ENCODE peak calls at places on chromosomes 12 and 14, in four cellular contexts. One of them, this sample, is unnamed.
A peak's percentile ranks its signal among the peaks of the same experiment; 100 is the strongest.

GRCh38 chr14:29175706-29176105 is 409.1 kb downstream of the FOXG1 start:
- DNase-seq in A172: no peak
- DNase-seq in Calu3: no peak
- DNase-seq in stimulated activated CD8-positive, alpha-beta memory T cell treated with anti-CD3 and anti-CD28 coated beads, Interleukin-2, amount 100 ng/mL, for 1 hour: no peak
- DNase-seq in this sample: no peak

GRCh38 chr12:92829683-92830282 is 99.3 kb downstream of the EEA1 start:
- DNase-seq in Calu3: no peak
- DNase-seq in A172: no peak
- DNase-seq in stimulated activated CD8-positive, alpha-beta memory T cell treated with anti-CD3 and anti-CD28 coated beads, Interleukin-2, amount 100 ng/mL, for 1 hour: no peak
- DNase-seq in this sample: no peak

GRCh38 chr12:79555006-79555925 is 135.5 kb downstream of the PAWR start:
- DNase-seq in Calu3: peak; percentile 44
- DNase-seq in A172: peak; percentile 13
- DNase-seq in stimulated activated CD8-positive, alpha-beta memory T cell treated with anti-CD3 and anti-CD28 coated beads, Interleukin-2, amount 100 ng/mL, for 1 hour: no peak
- DNase-seq in this sample: no peak

GRCh38 chr14:82342596-82342995 is 808.9 kb upstream of the SEL1L start:
- DNase-seq in A172: no peak
- DNase-seq in Calu3: no peak
- DNase-seq in stimulated activated CD8-positive, alpha-beta memory T cell treated with anti-CD3 and anti-CD28 coated beads, Interleukin-2, amount 100 ng/mL, for 1 hour: no peak
- DNase-seq in this sample: no peak

GRCh38 chr12:116607039-116607438 is 47.9 kb downstream of the MAP1LC3B2 start:
- DNase-seq in stimulated activated CD8-positive, alpha-beta memory T cell treated with anti-CD3 and anti-CD28 coated beads, Interleukin-2, amount 100 ng/mL, for 1 hour: no peak
- DNase-seq in Calu3: no peak
- DNase-seq in A172: no peak
- DNase-seq in this sample: no peak

GRCh38 chr14:103820382-103820781 is 27.0 kb downstream of the PPP1R13B start:
- DNase-seq in Calu3: no peak
- DNase-seq in A172: no peak
- DNase-seq in stimulated activated CD8-positive, alpha-beta memory T cell treated with anti-CD3 and anti-CD28 coated beads, Interleukin-2, amount 100 ng/mL, for 1 hour: no peak
- DNase-seq in this sample: no peak

GRCh38 chr14:94367347-94367746 is 21.1 kb downstream of the SERPINA1 start:
- DNase-seq in stimulated activated CD8-positive, alpha-beta memory T cell treated with anti-CD3 and anti-CD28 coated beads, Interleukin-2, amount 100 ng/mL, for 1 hour: no peak
- DNase-seq in A172: no peak
- DNase-seq in Calu3: no peak
- DNase-seq in this sample: no peak

GRCh38 chr14:71142375-71143038 is 235.2 kb downstream of the PCNX1 start:
- DNase-seq in stimulated activated CD8-positive, alpha-beta memory T cell treated with anti-CD3 and anti-CD28 coated beads, Interleukin-2, amount 100 ng/mL, for 1 hour: no peak
- DNase-seq in Calu3: no peak
- DNase-seq in A172: peak; percentile 57
- DNase-seq in this sample: no peak

GRCh38 chr14:51855234-51855633 is 5.2 kb upstream of the GNG2 start:
- DNase-seq in stimulated activated CD8-positive, alpha-beta memory T cell treated with anti-CD3 and anti-CD28 coated beads, Interleukin-2, amount 100 ng/mL, for 1 hour: no peak
- DNase-seq in A172: no peak
- DNase-seq in Calu3: no peak
- DNase-seq in this sample: no peak

GRCh38 chr12:91988571-91988970 is 157.1 kb downstream of the BTG1 start:
- DNase-seq in stimulated activated CD8-positive, alpha-beta memory T cell treated with anti-CD3 and anti-CD28 coated beads, Interleukin-2, amount 100 ng/mL, for 1 hour: no peak
- DNase-seq in A172: no peak
- DNase-seq in Calu3: no peak
- DNase-seq in this sample: no peak

GRCh38 chr12:89051065-89051677 is 301.1 kb downstream of the DUSP6 start:
- DNase-seq in A172: peak; percentile 48
- DNase-seq in Calu3: peak; percentile 52
- DNase-seq in stimulated activated CD8-positive, alpha-beta memory T cell treated with anti-CD3 and anti-CD28 coated beads, Interleukin-2, amount 100 ng/mL, for 1 hour: no peak
- DNase-seq in this sample: peak; percentile 61

GRCh38 chr12:116609715-116610114 is 50.5 kb downstream of the MAP1LC3B2 start:
- DNase-seq in stimulated activated CD8-positive, alpha-beta memory T cell treated with anti-CD3 and anti-CD28 coated beads, Interleukin-2, amount 100 ng/mL, for 1 hour: no peak
- DNase-seq in A172: no peak
- DNase-seq in Calu3: peak; percentile 27
- DNase-seq in this sample: peak; percentile 54

GRCh38 chr12:111467862-111468245 is 62.1 kb downstream of the SH2B3 start:
- DNase-seq in stimulated activated CD8-positive, alpha-beta memory T cell treated with anti-CD3 and anti-CD28 coated beads, Interleukin-2, amount 100 ng/mL, for 1 hour: no peak
- DNase-seq in Calu3: no peak
- DNase-seq in A172: no peak
- DNase-seq in this sample: no peak

GRCh38 chr14:92655372-92655771 is 93.1 kb downstream of the LGMN start:
- DNase-seq in stimulated activated CD8-positive, alpha-beta memory T cell treated with anti-CD3 and anti-CD28 coated beads, Interleukin-2, amount 100 ng/mL, for 1 hour: no peak
- DNase-seq in A172: no peak
- DNase-seq in Calu3: no peak
- DNase-seq in this sample: no peak

GRCh38 chr12:122846622-122847515 is 11.6 kb downstream of the HIP1R start:
- DNase-seq in stimulated activated CD8-positive, alpha-beta memory T cell treated with anti-CD3 and anti-CD28 coated beads, Interleukin-2, amount 100 ng/mL, for 1 hour: no peak
- DNase-seq in Calu3: no peak
- DNase-seq in A172: no peak
- DNase-seq in this sample: no peak

GRCh38 chr14:35402323-35403084 is 2.0 kb downstream of the NFKBIA start:
- DNase-seq in stimulated activated CD8-positive, alpha-beta memory T cell treated with anti-CD3 and anti-CD28 coated beads, Interleukin-2, amount 100 ng/mL, for 1 hour: no peak
- DNase-seq in Calu3: no peak
- DNase-seq in A172: no peak
- DNase-seq in this sample: no peak

GRCh38 chr12:48972213-48973021 is 882 bp upstream of the WNT10B start:
- DNase-seq in Calu3: no peak
- DNase-seq in A172: no peak
- DNase-seq in stimulated activated CD8-positive, alpha-beta memory T cell treated with anti-CD3 and anti-CD28 coated beads, Interleukin-2, amount 100 ng/mL, for 1 hour: no peak
- DNase-seq in this sample: no peak